ENCODE peak calls at places on chromosomes 16 and 17, in five cellular contexts. N is ascending aorta; V is CD8-positive, alpha-beta T cell; O is CD8-positive, alpha-beta memory T cell; X is heart right ventricle. C is an unnamed sample. For H3K27me3, the result is how much of the 10 kb centered on the place peaks cover.

GRCh38 chr16:47045023-47045422 is 71.5 kb upstream of the DNAJA2 start:
- DNase-seq in N (no peak), V (no peak), O (no peak), X (no peak), C (no peak)

GRCh38 chr16:4691666-4692412 is 1.5 kb upstream of the NUDT16L1 start:
- DNase-seq in N (no peak), V (no peak), O (no peak), X (no peak), C (no peak)

GRCh38 chr16:19712418-19713058 is 5.5 kb downstream of the KNOP1 start:
- DNase-seq in N (no peak), V (no peak), O (no peak), X (no peak), C (no peak)

GRCh38 chr16:64133396-64133795 is 988.5 kb downstream of the CDH11 start:
- DNase-seq in N (no peak), V (no peak), O (no peak), X (no peak), C (no peak)

GRCh38 chr17:77320046-77320445 is 179.3 kb downstream of the SEC14L1 start:
- DNase-seq in N (no peak), V (no peak), O (no peak), X (no peak), C (no peak)

GRCh38 chr17:76371656-76372628 is 12.5 kb upstream of the SPHK1 start:
- DNase-seq in N (no peak), V (no peak), O (no peak), X (peak), C (no peak)

GRCh38 chr17:34301986-34302385 is 16.4 kb downstream of the CCL11 start:
- DNase-seq in N (no peak), V (no peak), O (no peak), X (no peak), C (no peak)

GRCh38 chr16:88870608-88871348 is 4.3 kb upstream of the PABPN1L start:
- DNase-seq in N (no peak), V (no peak), O (no peak), X (no peak), C (no peak)

GRCh38 chr17:726331-726919 is 6.0 kb upstream of the TLCD3A start:
- DNase-seq in N (no peak), V (no peak), O (no peak), X (no peak), C (no peak)

GRCh38 chr17:18181358-18181757 is 2.3 kb upstream of the ALKBH5 start:
- DNase-seq in N (no peak), V (no peak), O (no peak), X (no peak), C (no peak)

GRCh38 chr17:65062168-65062915 is 5.8 kb upstream of the GNA13 start:
- DNase-seq in N (no peak), V (no peak), O (no peak), X (no peak), C (no peak)

GRCh38 chr16:69131167-69131748 is 1.1 kb downstream of the CHTF8 start:
- DNase-seq in N (no peak), V (no peak), O (no peak), X (no peak), C (no peak)

GRCh38 chr16:54345231-54345630 is 58.6 kb upstream of the IRX3 start:
- DNase-seq in N (no peak), V (no peak), O (no peak), X (no peak), C (no peak)

GRCh38 chr17:80632046-80632581 is 87.5 kb downstream of the RPTOR start:
- DNase-seq in N (no peak), V (no peak), O (no peak), X (no peak), C (no peak)

GRCh38 chr17:17749921-17750320 is 68.7 kb downstream of the RAI1 start:
- DNase-seq in N (no peak), V (peak), O (peak), X (no peak), C (peak)

GRCh38 chr17:41666336-41666680 is 22.4 kb upstream of the EIF1 start:
- DNase-seq in N (no peak), V (peak), O (peak), X (peak), C (no peak)

GRCh38 chr17:43530303-43531081 is 15.6 kb downstream of the ETV4 start:
- DNase-seq in N (no peak), V (no peak), O (no peak), X (peak), C (peak)

GRCh38 chr17:66087073-66087472 is 104.9 kb downstream of the CEP112 start:
- DNase-seq in N (no peak), V (no peak), O (no peak), X (no peak), C (no peak)

GRCh38 chr17:64264891-64265290 is 1.8 kb upstream of the TEX2 start:
- DNase-seq in N (no peak), V (no peak), O (no peak), X (no peak), C (no peak)

GRCh38 chr16:51035711-51036110 is 115.4 kb downstream of the SALL1 start:
- DNase-seq in N (no peak), V (no peak), O (no peak), X (no peak), C (no peak)

GRCh38 chr16:88646345-88647034 is 4.4 kb downstream of the CYBA start:
- DNase-seq in N (no peak), V (no peak), O (no peak), X (no peak), C (no peak)

GRCh38 chr17:5418858-5419355 is 555 bp downstream of the NUP88 start:
- DNase-seq in N (no peak), V (peak), O (peak), X (no peak), C (no peak)

GRCh38 chr16:27924411-27925118 is 138.9 kb downstream of the GSG1L start:
- DNase-seq in N (no peak), V (no peak), O (no peak), X (no peak), C (no peak)

GRCh38 chr17:19327039-19327776 is 35.3 kb downstream of the B9D1 start:
- DNase-seq in N (peak), V (no peak), O (no peak), X (no peak), C (no peak)

GRCh38 chr17:36611345-36612072 is 10.1 kb downstream of the MRM1 start:
- DNase-seq in N (no peak), V (no peak), O (no peak), X (no peak), C (no peak)

GRCh38 chr16:66416981-66417700 is 10.0 kb upstream of the BEAN1 start:
- DNase-seq in N (no peak), V (no peak), O (no peak), X (no peak), C (no peak)

GRCh38 chr17:17446666-17447155 is 30.1 kb upstream of the MED9 start:
- DNase-seq in N (no peak), V (no peak), O (no peak), X (no peak), C (no peak)

GRCh38 chr17:45700171-45701090 is 83.7 kb upstream of the CRHR1 start:
- DNase-seq in N (no peak), V (no peak), O (no peak), X (no peak), C (no peak)

GRCh38 chr17:2123467-2124251 is 68.8 kb downstream of the HIC1 start:
- DNase-seq in N (no peak), V (no peak), O (no peak), X (no peak), C (no peak)

GRCh38 chr17:79706931-79707382 is 23.8 kb upstream of the ENPP7 start:
- DNase-seq in N (no peak), V (no peak), O (no peak), X (no peak), C (no peak)

GRCh38 chr16:54649846-54650245 is 280.8 kb upstream of the IRX5 start:
- DNase-seq in N (no peak), V (no peak), O (no peak), X (no peak), C (no peak)

GRCh38 chr16:12680531-12680930 is 123.2 kb downstream of the CPPED1 start:
- DNase-seq in N (no peak), V (no peak), O (no peak), X (no peak), C (no peak)

GRCh38 chr17:46929413-46929812 is 6.5 kb downstream of the GOSR2 start:
- DNase-seq in N (no peak), V (no peak), O (no peak), X (no peak), C (no peak)

DNA sequence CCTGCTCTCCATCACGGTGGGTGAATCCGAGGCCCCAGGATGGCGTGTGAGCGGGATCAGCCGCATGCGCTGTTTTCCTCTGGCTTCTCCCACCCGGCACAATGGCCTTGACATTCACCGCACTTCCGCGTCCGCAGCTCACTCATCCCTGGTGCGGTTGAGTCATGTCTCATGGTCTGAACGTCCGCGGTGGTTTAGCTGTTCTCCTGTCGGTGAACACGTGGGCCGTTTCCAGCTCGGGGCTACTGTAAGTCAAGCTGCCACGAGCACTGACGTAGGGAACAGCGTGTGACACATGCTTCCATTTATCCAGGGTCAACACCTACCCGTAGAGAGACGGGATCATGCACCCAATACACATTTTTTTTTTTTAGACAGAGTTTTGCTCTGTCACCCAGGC is 15.3 kb upstream of the CACNA1H start:
- DNase-seq in N (no peak), V (no peak), O (no peak), X (no peak), C (no peak)
- H3K27me3 ChIP-seq in N (under half), V (under half), O (under half), X (under half), C (under half)

DNA sequence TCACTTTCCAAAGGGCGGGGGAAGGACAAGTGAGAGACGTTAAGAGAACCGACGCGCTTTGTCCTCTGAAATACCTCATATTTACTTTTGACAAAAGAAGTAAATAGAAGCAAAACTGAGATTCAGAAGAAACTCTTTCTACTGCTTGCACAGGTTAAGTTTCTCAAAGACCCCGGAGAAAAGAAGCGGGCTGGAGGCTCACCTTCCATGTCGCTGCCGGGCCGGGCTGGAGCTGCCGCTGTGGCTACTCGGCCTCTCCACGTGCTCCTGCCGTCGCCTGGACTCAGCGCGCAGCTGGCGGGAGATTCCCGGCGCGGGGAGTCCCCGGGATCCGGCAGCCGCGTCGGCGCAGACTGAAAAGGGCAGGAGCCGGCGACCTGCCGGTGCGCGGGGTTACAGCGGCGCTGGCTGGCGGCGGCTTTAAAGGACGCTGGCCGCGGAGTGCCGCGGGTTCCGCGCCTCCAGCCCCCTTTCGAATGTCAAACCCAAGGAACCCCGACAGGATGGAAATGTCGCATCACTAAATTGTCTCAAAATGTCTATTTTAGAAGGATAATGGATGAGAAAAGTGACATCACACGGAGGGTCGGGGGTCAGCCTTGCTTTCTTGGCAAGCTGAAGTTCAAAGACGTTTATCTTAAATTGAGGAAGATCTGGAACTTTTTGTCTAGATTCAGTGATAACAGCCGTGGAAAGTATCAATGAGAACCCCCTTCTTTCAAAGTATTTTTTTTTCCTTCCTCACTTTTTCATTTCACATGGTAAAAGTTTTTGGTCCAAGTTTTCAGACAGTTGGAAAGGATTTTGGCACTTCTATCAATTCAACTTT is at the start of gene IKZF3:
- DNase-seq in N (no peak), V (peak), O (peak), X (peak), C (peak)
- H3K27ac ChIP-seq in N (no peak), V (peak), O (peak), X (no peak), C (no peak)

GRCh38 chr16:29784901-29785500 is 5.5 kb upstream of the KIF22 start:
- DNase-seq in N (no peak), V (peak), O (peak), X (peak), C (peak)
- H3K4me3 ChIP-seq in N (peak), V (peak), O (peak), X (peak), C (no peak)

DNA sequence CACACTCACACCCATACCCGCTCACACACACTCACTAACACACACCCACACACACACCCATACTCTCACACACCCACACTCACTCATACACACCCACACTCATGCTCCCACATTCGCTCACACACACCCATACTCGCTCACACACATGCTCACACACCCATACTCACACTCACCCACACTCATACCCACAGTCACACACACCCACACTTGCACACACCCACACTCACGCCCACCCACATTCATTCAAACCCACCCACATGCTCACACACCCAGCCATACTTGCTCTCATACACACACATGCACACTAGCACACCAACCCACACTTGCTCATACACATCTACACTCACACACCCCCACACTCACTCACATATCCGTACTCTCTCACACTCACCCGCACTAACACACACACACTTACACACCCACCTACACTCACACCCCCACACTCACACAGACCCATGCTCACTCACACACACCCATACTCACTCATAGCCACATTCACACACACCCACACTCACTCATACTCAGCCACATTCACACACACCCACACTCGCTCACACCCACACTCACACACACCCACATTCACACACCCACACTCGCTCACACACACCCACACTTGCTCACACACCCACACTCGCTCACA is 322.4 kb upstream of the N4BP1 start:
- DNase-seq in N (no peak), V (no peak), O (no peak), X (no peak), C (no peak)
- H3K27me3 ChIP-seq in N (under half), V (under half), O (under half), X (under half), C (under half)

GRCh38 chr16:52114414-52114813 is 432.5 kb downstream of the TOX3 start:
- DNase-seq in N (no peak), V (no peak), O (no peak), X (no peak), C (no peak)

GRCh38 chr16:52117171-52117570 is 429.8 kb downstream of the TOX3 start:
- DNase-seq in N (no peak), V (no peak), O (no peak), X (no peak), C (no peak)

DNA sequence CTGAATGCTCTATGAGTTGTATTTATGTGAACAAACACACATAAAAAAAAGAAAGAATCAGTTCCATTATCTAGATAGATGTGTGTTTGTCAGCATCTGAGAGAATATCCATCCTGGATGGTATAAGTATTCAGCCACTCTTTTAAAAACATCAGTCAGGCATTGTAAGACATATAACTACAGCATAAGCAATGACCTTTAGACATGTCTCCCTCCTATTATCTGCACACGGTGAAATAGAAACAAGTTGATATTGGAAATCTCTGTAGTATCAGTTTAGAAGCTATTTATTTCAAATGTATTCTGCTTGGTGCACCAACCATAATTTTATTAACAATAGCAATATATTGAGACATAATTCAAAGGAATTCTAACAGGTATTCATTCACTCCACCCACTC is 433.1 kb downstream of the TOX3 start:
- DNase-seq in N (no peak), V (no peak), O (no peak), X (no peak), C (no peak)
- H3K27ac ChIP-seq in N (no peak), V (no peak), O (no peak), X (no peak), C (no peak)

GRCh38 chr17:60910415-60910814 is 232.8 kb downstream of the BCAS3 start:
- DNase-seq in N (no peak), V (no peak), O (no peak), X (no peak), C (no peak)
- H3K4me3 ChIP-seq in N (no peak), V (no peak), O (no peak), X (no peak), C (no peak)

GRCh38 chr16:79295746-79296145 is 304.8 kb downstream of the MAF start:
- DNase-seq in N (no peak), V (no peak), O (no peak), X (no peak), C (no peak)
- H3K27me3 ChIP-seq in N (under half), V (under half), O (under half), X (under half), C (under half)

GRCh38 chr17:78365561-78366108 is 5.8 kb upstream of the SOCS3 start:
- DNase-seq in N (no peak), V (no peak), O (no peak), X (no peak), C (no peak)
- H3K27ac ChIP-seq in N (peak), V (no peak), O (no peak), X (no peak), C (peak)

C was measured in iPS DF 6.9.